ENCODE peak calls at places on chromosomes 6 and 20, in four cellular contexts. Y is uterus, F is A549, K is transverse colon. E is an unnamed sample.

GRCh38 chr20:43431120-43431519 is 26.6 kb upstream of the SRSF6 start:
- DNase-seq in Y (no peak), F (no peak), K (no peak), E (no peak)

GRCh38 chr20:14972690-14973089 is 635.3 kb upstream of the FLRT3 start:
- DNase-seq in Y (no peak), F (no peak), K (no peak), E (no peak)

GRCh38 chr6:170596426-170596825 is 12.0 kb upstream of the PDCD2 start:
- DNase-seq in Y (no peak), F (no peak), K (no peak), E (no peak)

GRCh38 chr20:41264819-41265218 is 52.7 kb downstream of the ZHX3 start:
- DNase-seq in Y (no peak), F (no peak), K (no peak), E (no peak)

GRCh38 chr20:11364736-11365135 is 553.0 kb upstream of the BTBD3 start:
- DNase-seq in Y (no peak), F (no peak), K (no peak), E (no peak)

GRCh38 chr20:33177866-33178265 is 9.9 kb downstream of the BPIFA2 start:
- DNase-seq in Y (no peak), F (no peak), K (no peak), E (no peak)

GRCh38 chr20:3163099-3164042 is 3.7 kb upstream of the FASTKD5 start:
- DNase-seq in Y (no peak), F (no peak), K (no peak), E (peak)

GRCh38 chr6:70394518-70395300 is 18.6 kb upstream of the FAM135A start:
- DNase-seq in Y (no peak), F (no peak), K (no peak), E (no peak)

GRCh38 chr6:26351544-26351953 is 13.4 kb upstream of the BTN3A2 start:
- DNase-seq in Y (no peak), F (peak), K (no peak), E (no peak)

DNA sequence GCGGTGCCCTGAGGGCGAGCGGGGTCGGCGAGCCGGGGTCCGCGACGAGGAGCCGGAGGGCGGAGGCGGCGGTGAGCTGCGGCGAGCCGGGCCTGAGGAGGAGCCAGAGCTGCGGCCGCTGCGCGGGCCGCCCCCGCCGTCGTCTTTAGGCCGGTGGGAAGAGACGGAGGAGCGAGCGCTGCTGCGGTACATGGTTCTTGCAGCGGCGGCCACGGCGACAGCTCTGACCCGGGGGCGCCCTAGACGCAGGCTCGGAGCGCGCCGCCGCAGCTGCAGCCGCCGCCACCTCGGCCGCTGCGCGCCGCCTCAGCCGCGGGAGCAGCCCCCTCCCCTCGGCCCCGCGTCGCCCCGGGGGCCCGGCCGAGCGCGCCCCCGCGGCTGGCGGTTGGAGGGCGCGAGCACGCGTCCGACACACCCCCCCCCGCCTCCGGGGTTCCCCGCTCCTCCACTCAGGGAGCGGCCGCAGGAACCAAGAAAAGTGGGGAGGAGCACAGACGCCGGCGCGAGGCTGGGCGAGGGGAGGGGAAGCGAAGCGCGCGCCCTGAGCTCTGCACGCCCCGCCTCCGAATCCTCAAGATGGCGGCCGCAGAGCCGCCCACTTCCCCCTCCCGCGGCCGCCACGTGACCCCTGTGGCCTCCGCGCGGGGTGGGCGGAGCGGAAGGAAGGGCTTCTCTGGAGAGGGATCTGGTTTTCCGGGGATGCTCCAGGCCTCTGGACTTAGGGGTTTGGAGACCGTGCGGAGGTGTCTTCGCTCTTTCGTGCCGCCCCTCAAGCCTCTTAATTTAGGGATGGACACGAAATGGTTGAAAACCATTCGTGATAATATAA is at the start of gene ZNF318:
- DNase-seq in Y (peak), F (peak), K (peak), E (peak)
- TF ChIP-seq POLR2A in Y (peak), F (peak), K (peak), E (peak)

GRCh38 chr6:12288844-12289654 is 1.1 kb upstream of the EDN1 start:
- DNase-seq in Y (peak), F (peak), K (peak), E (no peak)
- H3K4me3 ChIP-seq in Y (peak), F (peak), K (peak), E (peak)

GRCh38 chr6:30740993-30741784 is 1.3 kb downstream of the FLOT1 start:
- DNase-seq in Y (no peak), F (no peak), K (no peak), E (no peak)
- TF ChIP-seq CTCF in Y (no peak), F (no peak), K (no peak), E (no peak)

GRCh38 chr6:134114489-134114888 is 62.1 kb upstream of the SLC2A12 start:
- DNase-seq in Y (no peak), F (no peak), K (no peak), E (no peak)

GRCh38 chr6:134117409-134117808 is 65.0 kb upstream of the SLC2A12 start:
- DNase-seq in Y (no peak), F (no peak), K (no peak), E (no peak)

GRCh38 chr6:134119481-134119880 is 67.1 kb upstream of the SLC2A12 start:
- DNase-seq in Y (no peak), F (no peak), K (no peak), E (no peak)

GRCh38 chr6:134114918-134115714 is 62.7 kb upstream of the SLC2A12 start:
- DNase-seq in Y (no peak), F (no peak), K (no peak), E (no peak)

DNA sequence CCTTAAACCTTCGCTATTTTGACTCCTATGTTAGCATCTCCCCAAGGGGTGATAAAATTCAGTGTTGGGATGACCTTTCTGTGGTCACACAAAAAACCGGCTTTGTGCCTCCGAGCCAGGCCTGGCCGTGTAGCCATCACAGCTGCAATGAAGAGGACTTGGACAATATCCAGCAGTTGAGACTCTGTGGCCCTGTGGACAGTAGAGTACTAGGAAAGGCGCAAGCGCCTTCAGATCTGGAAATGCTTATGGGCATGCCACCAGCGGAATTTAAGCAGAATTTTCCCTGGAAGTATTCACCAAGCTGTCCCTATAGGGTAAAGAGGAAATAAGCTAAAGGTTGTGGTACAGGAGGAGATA is 63.3 kb upstream of the SLC2A12 start:
- DNase-seq in Y (no peak), F (no peak), K (no peak), E (no peak)
- TF ChIP-seq POLR2A in Y (no peak), F (no peak), K (no peak), E (no peak)

GRCh38 chr20:327946-328563 is 2.7 kb downstream of the SOX12 start:
- DNase-seq in Y (peak), F (no peak), K (no peak), E (no peak)

GRCh38 chr20:329325-329695 is 4.0 kb downstream of the SOX12 start:
- DNase-seq in Y (no peak), F (no peak), K (no peak), E (no peak)

GRCh38 chr20:330233-331149 is 5.1 kb downstream of the SOX12 start:
- DNase-seq in Y (peak), F (peak), K (no peak), E (no peak)

GRCh38 chr20:328596-329324 is 3.4 kb downstream of the SOX12 start:
- DNase-seq in Y (no peak), F (no peak), K (no peak), E (no peak)

GRCh38 chr20:329851-330232 is 4.5 kb downstream of the SOX12 start:
- DNase-seq in Y (no peak), F (no peak), K (peak), E (no peak)
- H3K4me3 ChIP-seq in Y (no peak), F (no peak), K (no peak), E (no peak)

GRCh38 chr20:44698351-44698750 is 16.8 kb upstream of the CCN5 start:
- DNase-seq in Y (no peak), F (no peak), K (no peak), E (no peak)

GRCh38 chr20:44694159-44694558 is 21.0 kb upstream of the CCN5 start:
- DNase-seq in Y (no peak), F (no peak), K (no peak), E (no peak)

GRCh38 chr20:44695295-44696230 is 19.6 kb upstream of the CCN5 start:
- DNase-seq in Y (no peak), F (no peak), K (no peak), E (no peak)

GRCh38 chr20:44693625-44694024 is 21.5 kb upstream of the CCN5 start:
- DNase-seq in Y (no peak), F (no peak), K (no peak), E (no peak)

DNA sequence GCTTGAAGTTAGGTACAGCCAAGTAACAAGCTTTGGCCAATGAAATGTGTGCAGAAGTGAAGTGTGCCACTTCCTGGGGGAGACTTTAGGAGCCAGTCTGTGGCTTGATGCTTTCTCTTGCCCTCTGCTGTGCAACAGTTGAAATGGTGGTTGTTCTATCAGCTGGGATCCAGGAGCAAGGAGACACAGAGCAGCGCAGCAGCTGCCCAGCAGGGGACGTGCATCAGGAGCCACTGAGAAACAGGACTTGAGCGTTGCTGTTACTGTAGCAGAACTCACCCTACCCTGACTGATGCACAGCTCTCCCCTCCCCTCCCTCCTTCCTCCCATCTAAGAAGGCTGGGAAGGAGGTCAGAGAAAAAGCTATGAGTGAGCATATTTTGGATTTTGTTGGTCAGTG is 18.9 kb upstream of the CCN5 start:
- DNase-seq in Y (no peak), F (no peak), K (no peak), E (no peak)
- TF ChIP-seq CTCF in Y (no peak), F (no peak), K (no peak), E (no peak)

GRCh38 chr20:5126512-5127203 is at the start of gene CDS2:
- DNase-seq in Y (peak), F (peak), K (peak), E (peak)
- TF ChIP-seq POLR2A in Y (peak), F (peak), K (peak), E (peak)

GRCh38 chr20:56358070-56358469 is 704 bp upstream of the FAM210B start:
- DNase-seq in Y (no peak), F (no peak), K (no peak), E (no peak)
- H3K4me3 ChIP-seq in Y (peak), F (peak), K (no peak), E (peak)

E was measured in gastrocnemius medialis.